ENCODE peak calls at places on chromosomes 1 and 21, in ten cellular contexts. Y is fibroblast of lung, U is keratinocyte, B is RWPE2, F is upper lobe of right lung, E is astrocyte, D is heart right ventricle, R is body of pancreas, M is transverse colon, I is aorta. G is an unnamed sample. For H3K4me1, the result is how much of the 10 kb centered on the place peaks cover.

GRCh38 chr1:13643017-13643416 is 57.0 kb upstream of the PRDM2 start:
- DNase-seq in Y (no peak), U (no peak), B (no peak), F (no peak), E (no peak), D (no peak), R (no peak), M (no peak), I (no peak), G (no peak)

GRCh38 chr21:44901391-44902074 is 19.2 kb downstream of the ITGB2 start:
- DNase-seq in Y (no peak), U (no peak), B (no peak), F (peak), E (no peak), D (no peak), R (no peak), M (no peak), I (peak), G (peak)

GRCh38 chr1:240743696-240744095 is 131.7 kb upstream of the GREM2 start:
- DNase-seq in Y (no peak), U (no peak), B (no peak), F (no peak), E (no peak), D (no peak), R (no peak), M (no peak), I (no peak), G (no peak)

GRCh38 chr1:209820986-209821385 is 6.8 kb upstream of the UTP25 start:
- DNase-seq in Y (no peak), U (no peak), B (no peak), F (no peak), E (no peak), D (no peak), R (no peak), M (no peak), I (no peak), G (no peak)

GRCh38 chr1:58874757-58875755 is 91.2 kb upstream of the JUN start:
- DNase-seq in Y (peak), U (no peak), B (no peak), F (no peak), E (peak), D (no peak), R (peak), M (no peak), I (no peak), G (peak)

GRCh38 chr21:29360799-29361765 is 62.4 kb downstream of the BACH1 start:
- DNase-seq in Y (no peak), U (no peak), B (no peak), F (no peak), E (no peak), D (no peak), R (peak), M (no peak), I (no peak), G (no peak)

GRCh38 chr1:1001057-1001630 is 1.2 kb upstream of the HES4 start:
- DNase-seq in Y (no peak), U (no peak), B (peak), F (peak), E (no peak), D (peak), R (peak), M (no peak), I (no peak), G (peak)

GRCh38 chr1:20058531-20058930 is 11.5 kb upstream of the PLA2G5 start:
- DNase-seq in Y (peak), U (peak), B (no peak), F (no peak), E (peak), D (no peak), R (no peak), M (no peak), I (no peak), G (no peak)

GRCh38 chr1:6342031-6342430 is 51.5 kb downstream of the ACOT7 start:
- DNase-seq in Y (no peak), U (no peak), B (no peak), F (no peak), E (no peak), D (no peak), R (no peak), M (no peak), I (no peak), G (peak)

GRCh38 chr1:225950905-225951351 is 9.9 kb upstream of the LEFTY2 start:
- DNase-seq in Y (no peak), U (no peak), B (no peak), F (no peak), E (no peak), D (no peak), R (no peak), M (no peak), I (no peak), G (no peak)

GRCh38 chr1:181148636-181149035 is 60.1 kb downstream of the IER5 start:
- DNase-seq in Y (no peak), U (no peak), B (no peak), F (no peak), E (no peak), D (no peak), R (no peak), M (no peak), I (no peak), G (no peak)

GRCh38 chr21:14403681-14404318 is 20.9 kb upstream of the HSPA13 start:
- DNase-seq in Y (peak), U (no peak), B (no peak), F (no peak), E (peak), D (no peak), R (no peak), M (no peak), I (no peak), G (no peak)

GRCh38 chr1:51354417-51354816 is 24.1 kb upstream of the TTC39A start:
- DNase-seq in Y (no peak), U (no peak), B (no peak), F (no peak), E (no peak), D (no peak), R (no peak), M (no peak), I (no peak), G (no peak)

GRCh38 chr1:90835172-90835660 is 118.1 kb upstream of the BARHL2 start:
- DNase-seq in Y (no peak), U (no peak), B (no peak), F (no peak), E (no peak), D (no peak), R (no peak), M (no peak), I (no peak), G (peak)

GRCh38 chr1:159829822-159830455 is 3.3 kb downstream of the SLAMF8 start:
- DNase-seq in Y (peak), U (no peak), B (no peak), F (no peak), E (peak), D (no peak), R (no peak), M (no peak), I (no peak), G (peak)

GRCh38 chr1:211591980-211592493 is 13.1 kb upstream of the SLC30A1 start:
- DNase-seq in Y (peak), U (no peak), B (no peak), F (no peak), E (peak), D (no peak), R (no peak), M (no peak), I (no peak), G (no peak)

GRCh38 chr1:39955547-39956539 is 898 bp downstream of the MFSD2A start:
- DNase-seq in Y (peak), U (no peak), B (no peak), F (no peak), E (peak), D (no peak), R (peak), M (peak), I (peak), G (no peak)

GRCh38 chr1:20634594-20635084 is 1.4 kb downstream of the PINK1 start:
- DNase-seq in Y (peak), U (no peak), B (no peak), F (peak), E (peak), D (peak), R (peak), M (peak), I (no peak), G (no peak)

GRCh38 chr1:6325482-6325881 is 64.6 kb upstream of the GPR153 start:
- DNase-seq in Y (no peak), U (peak), B (no peak), F (no peak), E (no peak), D (no peak), R (no peak), M (no peak), I (no peak), G (no peak)

GRCh38 chr1:224427346-224427745 is 7.3 kb downstream of the WDR26 start:
- DNase-seq in Y (peak), U (no peak), B (no peak), F (no peak), E (peak), D (no peak), R (no peak), M (no peak), I (no peak), G (no peak)

GRCh38 chr21:39083377-39084008 is 99.8 kb downstream of the PSMG1 start:
- DNase-seq in Y (no peak), U (peak), B (no peak), F (peak), E (no peak), D (no peak), R (no peak), M (peak), I (no peak), G (no peak)

GRCh38 chr1:45908613-45909140 is 105.3 kb downstream of the MAST2 start:
- DNase-seq in Y (no peak), U (no peak), B (no peak), F (no peak), E (no peak), D (no peak), R (no peak), M (no peak), I (no peak), G (no peak)

GRCh38 chr1:53557830-53558784 is 98.9 kb downstream of the DMRTB1 start:
- DNase-seq in Y (no peak), U (no peak), B (peak), F (peak), E (no peak), D (no peak), R (peak), M (peak), I (peak), G (peak)

GRCh38 chr1:117467336-117467735 is 100.1 kb downstream of the MAN1A2 start:
- DNase-seq in Y (peak), U (no peak), B (no peak), F (no peak), E (no peak), D (no peak), R (no peak), M (no peak), I (no peak), G (no peak)

GRCh38 chr1:39573736-39574624 is 2.6 kb downstream of the PABPC4 start:
- DNase-seq in Y (peak), U (no peak), B (no peak), F (no peak), E (peak), D (peak), R (no peak), M (no peak), I (no peak), G (no peak)

GRCh38 chr1:211967704-211968103 is 67.7 kb downstream of the INTS7 start:
- DNase-seq in Y (no peak), U (no peak), B (no peak), F (no peak), E (no peak), D (no peak), R (no peak), M (no peak), I (no peak), G (no peak)

GRCh38 chr1:119962296-119962968 is 66.1 kb upstream of the ADAM30 start:
- DNase-seq in Y (peak), U (no peak), B (no peak), F (no peak), E (peak), D (peak), R (no peak), M (no peak), I (no peak), G (no peak)

GRCh38 chr1:20640183-20640597 is 6.9 kb downstream of the PINK1 start:
- DNase-seq in Y (peak), U (no peak), B (no peak), F (no peak), E (no peak), D (peak), R (peak), M (peak), I (no peak), G (no peak)

GRCh38 chr1:226653311-226653921 is 85.7 kb downstream of the ITPKB start:
- DNase-seq in Y (no peak), U (no peak), B (no peak), F (no peak), E (no peak), D (no peak), R (no peak), M (peak), I (peak), G (peak)

GRCh38 chr1:47031059-47031458 is 7.6 kb downstream of the CYP4X1 start:
- DNase-seq in Y (peak), U (peak), B (no peak), F (no peak), E (peak), D (no peak), R (peak), M (no peak), I (no peak), G (no peak)

GRCh38 chr21:35222021-35222420 is 172.9 kb upstream of the RUNX1 start:
- DNase-seq in Y (peak), U (no peak), B (no peak), F (no peak), E (no peak), D (no peak), R (no peak), M (no peak), I (no peak), G (no peak)

GRCh38 chr21:42763578-42764442 is 110.4 kb downstream of the PDE9A start:
- DNase-seq in Y (no peak), U (no peak), B (no peak), F (peak), E (no peak), D (no peak), R (no peak), M (no peak), I (no peak), G (peak)

GRCh38 chr21:38900499-38900898 is 94.8 kb downstream of the ETS2 start:
- DNase-seq in Y (no peak), U (no peak), B (no peak), F (no peak), E (no peak), D (no peak), R (no peak), M (no peak), I (no peak), G (no peak)

GRCh38 chr1:93842750-93843500 is 36.1 kb downstream of the DNTTIP2 start:
- DNase-seq in Y (peak), U (no peak), B (no peak), F (no peak), E (peak), D (no peak), R (no peak), M (no peak), I (no peak), G (no peak)

GRCh38 chr1:180839547-180839946 is 73.2 kb upstream of the KIAA1614 start:
- DNase-seq in Y (no peak), U (no peak), B (no peak), F (no peak), E (no peak), D (no peak), R (no peak), M (no peak), I (no peak), G (no peak)

GRCh38 chr1:148362141-148362929 is 120.8 kb downstream of the PPIAL4G start:
- DNase-seq in Y (peak), U (peak), B (peak), F (peak), E (peak), D (no peak), R (peak), M (peak), I (no peak), G (no peak)

GRCh38 chr1:235238558-235238957 is 77.5 kb upstream of the RBM34 start:
- DNase-seq in Y (no peak), U (no peak), B (no peak), F (no peak), E (no peak), D (no peak), R (no peak), M (no peak), I (no peak), G (no peak)

GRCh38 chr1:207748737-207749528 is 2.9 kb upstream of the CD46 start:
- DNase-seq in Y (no peak), U (no peak), B (no peak), F (no peak), E (no peak), D (no peak), R (no peak), M (no peak), I (no peak), G (no peak)

GRCh38 chr21:33937931-33938339 is 22.3 kb upstream of the ATP5PO start:
- DNase-seq in Y (no peak), U (no peak), B (no peak), F (no peak), E (no peak), D (no peak), R (no peak), M (no peak), I (no peak), G (no peak)
- H3K4me1 ChIP-seq in Y (under half), U (under half), B (under half), F (under half), E (under half), D (under half), R (under half), M (under half), I (under half), G (under half)

DNA sequence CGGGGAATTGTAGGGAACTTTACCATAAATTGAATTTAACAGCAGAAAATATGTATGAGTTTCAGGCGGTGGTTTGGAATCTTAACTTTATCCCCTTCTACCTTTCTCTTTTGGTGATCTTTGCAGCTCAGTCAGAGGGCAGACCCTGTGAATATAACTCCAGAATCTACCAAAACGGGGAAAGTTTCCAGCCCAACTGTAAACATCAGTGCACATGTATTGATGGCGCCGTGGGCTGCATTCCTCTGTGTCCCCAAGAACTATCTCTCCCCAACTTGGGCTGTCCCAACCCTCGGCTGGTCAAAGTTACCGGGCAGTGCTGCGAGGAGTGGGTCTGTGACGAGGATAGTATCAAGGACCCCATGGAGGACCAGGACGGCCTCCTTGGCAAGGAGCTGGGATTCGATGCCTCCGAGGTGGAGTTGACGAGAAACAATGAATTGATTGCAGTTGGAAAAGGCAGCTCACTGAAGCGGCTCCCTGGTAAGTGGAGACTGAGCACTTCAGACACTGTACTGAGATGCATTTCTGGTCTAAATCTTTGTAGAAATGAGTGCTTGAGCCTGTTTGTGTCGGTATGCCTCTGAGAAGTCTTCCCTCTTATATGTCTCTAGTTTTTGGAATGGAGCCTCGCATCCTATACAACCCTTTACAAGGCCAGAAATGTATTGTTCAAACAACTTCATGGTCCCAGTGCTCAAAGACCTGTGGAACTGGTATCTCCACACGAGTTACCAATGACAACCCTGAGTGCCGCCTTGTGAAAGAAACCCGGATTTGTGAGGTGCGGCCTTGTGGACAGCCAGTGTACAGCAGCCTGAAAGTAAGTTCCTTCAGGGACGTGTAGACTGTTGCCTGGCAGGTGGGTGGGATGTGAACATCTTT is 1.5 kb downstream of the CCN1 start:
- DNase-seq in Y (peak), U (no peak), B (no peak), F (peak), E (peak), D (peak), R (peak), M (peak), I (peak), G (peak)
- H3K4me3 ChIP-seq in Y (peak), U (peak), B (peak), F (peak), E (peak), D (peak), R (peak), M (peak), I (peak), G (peak)

GRCh38 chr1:2192031-2192995 is 2.3 kb downstream of the FAAP20 start:
- DNase-seq in Y (peak), U (no peak), B (no peak), F (no peak), E (peak), D (peak), R (peak), M (no peak), I (no peak), G (peak)
- H3K4me1 ChIP-seq in Y (under half), U (under half), B (under half), F (half or more), E (under half), D (under half), R (half or more), M (under half), I (under half), G (under half)

GRCh38 chr1:153597206-153597605 is 15.7 kb downstream of the S100A16 start:
- DNase-seq in Y (peak), U (no peak), B (no peak), F (no peak), E (peak), D (no peak), R (no peak), M (peak), I (no peak), G (peak)

GRCh38 chr1:153602749-153603148 is 10.2 kb downstream of the S100A16 start:
- DNase-seq in Y (no peak), U (no peak), B (no peak), F (no peak), E (no peak), D (no peak), R (no peak), M (no peak), I (no peak), G (no peak)

GRCh38 chr1:153592706-153593105 is 20.2 kb downstream of the S100A16 start:
- DNase-seq in Y (no peak), U (no peak), B (no peak), F (no peak), E (no peak), D (no peak), R (no peak), M (no peak), I (no peak), G (no peak)

GRCh38 chr1:153599847-153600246 is 13.1 kb downstream of the S100A16 start:
- DNase-seq in Y (no peak), U (no peak), B (no peak), F (no peak), E (no peak), D (no peak), R (no peak), M (no peak), I (no peak), G (no peak)

GRCh38 chr1:153598309-153599172 is 14.4 kb downstream of the S100A16 start:
- DNase-seq in Y (peak), U (no peak), B (no peak), F (no peak), E (peak), D (no peak), R (no peak), M (peak), I (no peak), G (peak)
- H3K4me3 ChIP-seq in Y (no peak), U (no peak), B (no peak), F (no peak), E (peak), D (no peak), R (no peak), M (no peak), I (no peak), G (no peak)

GRCh38 chr1:173126421-173126820 is 75.7 kb upstream of the TNFSF18 start:
- DNase-seq in Y (no peak), U (no peak), B (no peak), F (no peak), E (no peak), D (no peak), R (no peak), M (no peak), I (no peak), G (no peak)
- H3K4me1 ChIP-seq in Y (under half), U (under half), B (under half), F (under half), E (under half), D (under half), R (under half), M (under half), I (under half), G (under half)